ENCODE peak calls at places on chromosomes 2 and 18, in seven cellular contexts. Z, M, J, I, A, N and O are unnamed samples.

GRCh38 chr2:142876423-142876822 is 1.0 kb upstream of the KYNU start:
- DNase-seq in J (no peak), N (peak; percentile 34), A (no peak), M (no peak), Z (no peak), I (no peak), O (no peak)

GRCh38 chr2:159046966-159047365 is 78.5 kb downstream of the TANC1 start:
- DNase-seq in J (no peak), N (peak; percentile 59), I (no peak), Z (no peak), M (no peak), A (no peak), O (no peak)

GRCh38 chr18:49561377-49562193 is at the start of gene LIPG:
- DNase-seq in I (peak; percentile 79), Z (no peak), A (peak; percentile 59), N (peak; percentile 50), J (peak; percentile 27), M (no peak), O (peak; percentile 88)

GRCh38 chr2:39265315-39265714 is 21.5 kb upstream of the CDKL4 start:
- DNase-seq in N (no peak), M (no peak), Z (no peak), J (no peak), I (no peak), A (no peak), O (no peak)

GRCh38 chr18:31294199-31294747 is 23.7 kb upstream of the DSG1 start:
- DNase-seq in I (no peak), Z (no peak), N (no peak), J (no peak), A (no peak), M (no peak), O (no peak)

GRCh38 chr2:41892486-41892885 is 155.3 kb upstream of the PKDCC start:
- DNase-seq in A (no peak), Z (no peak), M (no peak), N (no peak), I (no peak), J (no peak), O (no peak)

GRCh38 chr2:207819839-207820784 is 50.4 kb upstream of the FZD5 start:
- DNase-seq in A (peak; percentile 80), Z (no peak), N (no peak), I (no peak), M (no peak), J (peak; percentile 78), O (no peak)

GRCh38 chr2:222960126-222960525 is 91.9 kb upstream of the KCNE4 start:
- DNase-seq in I (no peak), J (no peak), N (peak; percentile 76), A (no peak), M (no peak), Z (no peak), O (no peak)

GRCh38 chr2:201127570-201127969 is 11.6 kb downstream of the CFLAR start:
- DNase-seq in A (no peak), N (peak; percentile 74), Z (no peak), I (no peak), M (no peak), J (no peak), O (no peak)

GRCh38 chr18:55699233-55699765 is 111.3 kb upstream of the TCF4 start:
- DNase-seq in J (no peak), N (no peak), I (peak; percentile 5), M (no peak), Z (no peak), A (no peak), O (no peak)

GRCh38 chr18:4454548-4455112 is 477 bp downstream of the DLGAP1 start:
- DNase-seq in N (no peak), Z (no peak), I (no peak), A (no peak), J (no peak), M (no peak), O (no peak)

GRCh38 chr18:48896875-48897511 is 53.8 kb downstream of the SMAD7 start:
- DNase-seq in M (no peak), N (peak; percentile 17), A (peak; percentile 82), Z (peak; percentile 34), I (peak; percentile 87), J (peak; percentile 68), O (no peak)

GRCh38 chr2:85308951-85309555 is 18.7 kb downstream of the TGOLN2 start:
- DNase-seq in J (no peak), N (peak; percentile 67), I (no peak), M (peak; percentile 53), Z (no peak), A (peak; percentile 22), O (no peak)

GRCh38 chr18:3529597-3529996 is 79.6 kb downstream of the TGIF1 start:
- DNase-seq in Z (no peak), J (no peak), N (no peak), M (no peak), A (no peak), I (no peak), O (no peak)

GRCh38 chr18:32930695-32931301 is 158.0 kb upstream of the KLHL14 start:
- DNase-seq in A (no peak), M (no peak), Z (no peak), N (peak; percentile 60), I (peak; percentile 10), J (no peak), O (no peak)

GRCh38 chr2:73281244-73281643 is 3.0 kb downstream of the FBXO41 start:
- DNase-seq in A (no peak), N (no peak), I (no peak), J (no peak), M (no peak), Z (no peak), O (no peak)

GRCh38 chr2:168632733-168633132 is 169.7 kb upstream of the NOSTRIN start:
- DNase-seq in N (peak; percentile 59), M (no peak), Z (no peak), I (peak; percentile 38), J (no peak), A (peak; percentile 26), O (no peak)

GRCh38 chr2:70385966-70386595 is 84.2 kb upstream of the FAM136A start:
- DNase-seq in N (peak; percentile 60), M (no peak), I (peak; percentile 56), Z (no peak), J (no peak), A (no peak), O (no peak)

GRCh38 chr2:98637401-98638144 is 29.2 kb downstream of the UNC50 start:
- DNase-seq in J (no peak), I (no peak), A (no peak), Z (no peak), N (no peak), M (no peak), O (no peak)

GRCh38 chr2:9463698-9464034 is 10.7 kb upstream of the IAH1 start:
- DNase-seq in I (no peak), N (peak; percentile 69), J (no peak), A (no peak), M (no peak), Z (no peak), O (no peak)

GRCh38 chr2:3403587-3404334 is 24.3 kb downstream of the TRAPPC12 start:
- DNase-seq in A (no peak), J (no peak), Z (no peak), N (no peak), I (no peak), M (no peak), O (no peak)

GRCh38 chr2:197993830-197994229 is 189.4 kb downstream of the PLCL1 start:
- DNase-seq in J (no peak), I (no peak), A (no peak), N (peak; percentile 17), Z (no peak), M (no peak), O (no peak)

GRCh38 chr2:28635251-28635650 is 116.4 kb upstream of the PPP1CB start:
- DNase-seq in J (no peak), A (peak; percentile 54), I (no peak), Z (no peak), N (no peak), M (peak; percentile 63), O (no peak)
- H3K4me1 ChIP-seq in J (peaks cover 10% of the 10 kb centered on the region), A (peaks cover 36% of the 10 kb centered on the region), I (no peaks in the 10 kb centered on the region), Z (peaks cover 15% of the 10 kb centered on the region), N (peaks cover 6% of the 10 kb centered on the region), M (peaks cover 94% of the 10 kb centered on the region), O (no peaks in the 10 kb centered on the region)

DNA sequence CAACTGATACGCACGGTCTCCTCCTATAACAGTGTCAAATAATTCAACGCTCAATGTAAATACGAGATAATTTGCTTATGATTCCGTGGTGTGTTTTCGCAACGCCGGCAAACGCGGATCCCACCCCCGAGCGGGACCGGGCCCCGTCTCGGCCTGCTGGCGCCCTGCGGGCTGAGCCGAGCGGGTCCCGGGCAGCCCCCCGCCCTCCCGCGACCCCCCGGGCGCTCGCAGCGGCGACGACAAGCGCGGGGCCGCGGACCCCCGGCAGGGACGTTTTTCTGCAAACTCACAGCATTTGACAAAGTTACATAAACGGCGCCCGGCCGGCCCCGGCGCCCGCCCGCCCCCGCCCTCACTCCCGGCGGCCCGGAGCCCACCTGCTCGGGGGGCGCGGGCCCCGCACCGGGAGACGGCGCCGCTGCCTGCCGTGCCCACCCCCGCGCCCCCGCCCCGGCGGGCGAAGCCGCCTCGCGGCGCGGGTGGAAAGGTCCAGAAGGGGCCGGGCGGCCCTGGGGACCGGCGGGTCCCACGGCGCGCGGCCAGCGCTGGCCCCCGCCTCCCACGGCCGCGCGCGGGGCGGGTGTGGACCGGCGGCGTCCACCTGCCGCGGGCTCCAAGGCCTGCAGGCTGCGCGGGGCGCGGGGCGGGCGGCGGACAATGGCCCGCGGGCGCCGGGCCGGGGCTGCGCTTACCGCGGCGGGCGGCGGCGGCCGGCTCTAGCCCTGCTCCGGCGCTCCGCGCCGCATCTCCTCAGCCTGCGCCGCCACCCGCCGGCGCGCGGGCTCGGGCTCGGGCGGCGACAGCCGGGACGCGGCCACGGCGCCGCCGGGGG is 604 bp downstream of the HDAC4 start:
- DNase-seq in I (peak; percentile 22), Z (no peak), M (no peak), N (peak; percentile 36), J (no peak), A (no peak), O (no peak)
- H3K27ac ChIP-seq in I (peak overlapping the region; percentile 54), Z (peak overlapping the region; percentile 69), M (no peak overlapping the region), N (peak overlapping the region; percentile 3), J (no peak overlapping the region), A (peak overlapping the region; percentile 92), O (no peak overlapping the region)

GRCh38 chr18:13627639-13628038 is 98.7 kb downstream of the FAM210A start:
- DNase-seq in J (no peak), Z (no peak), N (no peak), A (no peak), I (no peak), M (no peak), O (no peak)

GRCh38 chr18:13625355-13625754 is 101.0 kb downstream of the FAM210A start:
- DNase-seq in A (no peak), N (no peak), J (no peak), M (no peak), Z (no peak), I (no peak), O (no peak)

GRCh38 chr18:13628211-13628610 is 98.1 kb downstream of the FAM210A start:
- DNase-seq in I (no peak), M (no peak), J (no peak), Z (no peak), N (no peak), A (no peak), O (no peak)

GRCh38 chr18:13625843-13626543 is 100.4 kb downstream of the FAM210A start:
- DNase-seq in M (no peak), A (no peak), Z (no peak), J (no peak), I (no peak), N (no peak), O (no peak)

GRCh38 chr18:13626544-13626908 is 99.8 kb downstream of the FAM210A start:
- DNase-seq in N (no peak), I (no peak), M (no peak), A (no peak), J (no peak), Z (no peak), O (no peak)
- H3K36me3 ChIP-seq in N (no peaks in the 10 kb centered on the region), I (no peaks in the 10 kb centered on the region), M (peaks cover 6% of the 10 kb centered on the region), A (no peaks in the 10 kb centered on the region), J (no peaks in the 10 kb centered on the region), Z (no peaks in the 10 kb centered on the region), O (no peaks in the 10 kb centered on the region)

GRCh38 chr2:230423851-230424458 is 8.0 kb downstream of the SP100 start:
- DNase-seq in J (peak; percentile 58), M (no peak), A (peak; percentile 83), Z (no peak), I (no peak), N (peak; percentile 49), O (no peak)
- H3K4me1 ChIP-seq in J (peaks cover 49% of the 10 kb centered on the region), M (peaks cover 57% of the 10 kb centered on the region), A (peaks cover 39% of the 10 kb centered on the region), Z (peaks cover 13% of the 10 kb centered on the region), I (no peaks in the 10 kb centered on the region), N (peaks cover 3% of the 10 kb centered on the region), O (no peaks in the 10 kb centered on the region)